ENCODE peak calls at places on chromosomes 16 and 17, in ten cellular contexts. R is BE2C; B is stimulated activated naive CD4-positive, alpha-beta T cell; Z is esophagus muscularis mucosa; L is Panc1; U is heart right ventricle; T is neural progenitor cell; K is fibroblast of lung; N is HFFc6; E is Right ventricle myocardium superior. H is an unnamed sample.

GRCh38 chr16:9003322-9003721 is 39.6 kb upstream of the USP7 start:
- DNase-seq in R (no peak), B (no peak), Z (no peak), L (no peak), U (no peak), T (no peak), K (no peak), N (no peak), E (no peak), H (no peak)

GRCh38 chr17:32111141-32111771 is 31.0 kb upstream of the RHOT1 start:
- DNase-seq in R (peak; percentile 60), B (peak; percentile 52), Z (no peak), L (no peak), U (peak; percentile 43), T (peak; percentile 60), K (peak; percentile 70), N (peak; percentile 47), E (peak; percentile 60), H (no peak)

GRCh38 chr16:4097826-4098240 is 18.4 kb downstream of the ADCY9 start:
- DNase-seq in R (no peak), B (no peak), Z (no peak), L (peak; percentile 35), U (no peak), T (no peak), K (peak; percentile 64), N (no peak), E (no peak), H (no peak)

GRCh38 chr17:10370209-10370608 is 2.6 kb downstream of the MYH13 start:
- DNase-seq in R (no peak), B (no peak), Z (no peak), L (no peak), U (no peak), T (no peak), K (no peak), N (no peak), E (no peak), H (no peak)

GRCh38 chr16:81446318-81447275 is 2.0 kb downstream of the CMIP start:
- DNase-seq in R (no peak), B (peak; percentile 55), Z (no peak), L (no peak), U (no peak), T (no peak), K (no peak), N (peak; percentile 41), E (no peak), H (no peak)

GRCh38 chr17:13346996-13347762 is 254.6 kb downstream of the HS3ST3A1 start:
- DNase-seq in R (no peak), B (no peak), Z (no peak), L (no peak), U (no peak), T (no peak), K (peak; percentile 92), N (peak; percentile 99), E (no peak), H (peak; percentile 83)

GRCh38 chr16:69381231-69381630 is 4.6 kb downstream of the TERF2 start:
- DNase-seq in R (no peak), B (no peak), Z (no peak), L (no peak), U (no peak), T (no peak), K (no peak), N (no peak), E (no peak), H (no peak)

GRCh38 chr17:45149669-45150603 is 1.7 kb downstream of the HEXIM1 start:
- DNase-seq in R (peak; percentile 58), B (peak; percentile 46), Z (no peak), L (no peak), U (peak; percentile 73), T (peak; percentile 66), K (peak; percentile 63), N (no peak), E (peak; percentile 83), H (no peak)

GRCh38 chr16:10622036-10622921 is 41.9 kb upstream of the EMP2 start:
- DNase-seq in R (no peak), B (no peak), Z (no peak), L (no peak), U (peak; percentile 26), T (peak; percentile 22), K (no peak), N (no peak), E (peak; percentile 50), H (no peak)

GRCh38 chr16:71360378-71360777 is 1.9 kb downstream of the CALB2 start:
- DNase-seq in R (no peak), B (no peak), Z (no peak), L (no peak), U (no peak), T (no peak), K (peak; percentile 82), N (peak; percentile 92), E (no peak), H (peak; percentile 47)

GRCh38 chr17:81511800-81512559 is 619 bp downstream of the ACTG1 start:
- DNase-seq in R (peak; percentile 27), B (peak; percentile 47), Z (no peak), L (no peak), U (no peak), T (no peak), K (no peak), N (peak; percentile 43), E (no peak), H (no peak)

GRCh38 chr16:4465977-4466779 is 8.2 kb downstream of the NMRAL1 start:
- DNase-seq in R (no peak), B (no peak), Z (no peak), L (no peak), U (peak; percentile 79), T (no peak), K (no peak), N (no peak), E (peak; percentile 83), H (no peak)

GRCh38 chr17:49926886-49927285 is 42.1 kb upstream of the DLX4 start:
- DNase-seq in R (no peak), B (no peak), Z (no peak), L (no peak), U (peak; percentile 75), T (no peak), K (peak; percentile 5), N (no peak), E (peak; percentile 83), H (no peak)

GRCh38 chr16:67546761-67547422 is 15.4 kb upstream of the CTCF start:
- DNase-seq in R (peak; percentile 88), B (peak; percentile 73), Z (peak; percentile 93), L (no peak), U (peak; percentile 81), T (peak; percentile 86), K (peak; percentile 66), N (peak; percentile 44), E (peak; percentile 85), H (peak; percentile 36)

GRCh38 chr16:51540259-51540658 is 389.2 kb upstream of the SALL1 start:
- DNase-seq in R (no peak), B (no peak), Z (peak; percentile 53), L (no peak), U (no peak), T (no peak), K (peak; percentile 44), N (peak; percentile 48), E (no peak), H (peak; percentile 44)

GRCh38 chr16:20001856-20002707 is 71.6 kb downstream of the GPR139 start:
- DNase-seq in R (peak; percentile 74), B (no peak), Z (no peak), L (no peak), U (no peak), T (no peak), K (no peak), N (no peak), E (no peak), H (no peak)

GRCh38 chr17:8472663-8473062 is 37.0 kb downstream of the NDEL1 start:
- DNase-seq in R (no peak), B (no peak), Z (peak; percentile 34), L (no peak), U (no peak), T (no peak), K (no peak), N (no peak), E (no peak), H (no peak)

GRCh38 chr17:57853695-57854094 is 3.9 kb upstream of the MRPS23 start:
- DNase-seq in R (no peak), B (no peak), Z (no peak), L (no peak), U (peak; percentile 57), T (no peak), K (no peak), N (no peak), E (peak; percentile 76), H (no peak)

GRCh38 chr16:31110106-31111034 is 2.2 kb downstream of the BCKDK start:
- DNase-seq in R (no peak), B (no peak), Z (no peak), L (no peak), U (no peak), T (no peak), K (no peak), N (no peak), E (no peak), H (no peak)

GRCh38 chr16:27102701-27103575 is 36.2 kb downstream of the C16orf82 start:
- DNase-seq in R (no peak), B (no peak), Z (no peak), L (no peak), U (no peak), T (no peak), K (no peak), N (no peak), E (no peak), H (no peak)

GRCh38 chr17:46935658-46936266 is 12.8 kb downstream of the GOSR2 start:
- DNase-seq in R (no peak), B (no peak), Z (no peak), L (no peak), U (no peak), T (no peak), K (no peak), N (no peak), E (no peak), H (no peak)

GRCh38 chr16:67431077-67431804 is at the start of gene HSD11B2:
- DNase-seq in R (peak; percentile 79), B (no peak), Z (no peak), L (no peak), U (peak; percentile 52), T (peak; percentile 91), K (peak; percentile 36), N (peak; percentile 41), E (peak; percentile 72), H (peak; percentile 10)

GRCh38 chr17:39082482-39082881 is 69.0 kb downstream of the PLXDC1 start:
- DNase-seq in R (no peak), B (no peak), Z (no peak), L (no peak), U (no peak), T (no peak), K (peak; percentile 59), N (no peak), E (no peak), H (no peak)

GRCh38 chr17:40418428-40418706 is 671 bp upstream of the TOP2A start:
- DNase-seq in R (no peak), B (no peak), Z (no peak), L (no peak), U (no peak), T (no peak), K (no peak), N (no peak), E (peak; percentile 51), H (no peak)

GRCh38 chr17:14356043-14356637 is 55.3 kb downstream of the HS3ST3B1 start:
- DNase-seq in R (no peak), B (no peak), Z (no peak), L (no peak), U (no peak), T (no peak), K (no peak), N (no peak), E (no peak), H (no peak)

GRCh38 chr16:88008835-88009234 is 57.6 kb downstream of the BANP start:
- DNase-seq in R (no peak), B (no peak), Z (no peak), L (no peak), U (no peak), T (no peak), K (no peak), N (no peak), E (no peak), H (no peak)

GRCh38 chr17:61574542-61575351 is 16.3 kb downstream of the NACA2 start:
- DNase-seq in R (peak; percentile 61), B (no peak), Z (no peak), L (no peak), U (no peak), T (peak; percentile 66), K (peak; percentile 76), N (peak; percentile 65), E (no peak), H (no peak)

GRCh38 chr17:27565874-27566672 is 64.9 kb upstream of the LGALS9 start:
- DNase-seq in R (no peak), B (no peak), Z (no peak), L (no peak), U (no peak), T (no peak), K (no peak), N (no peak), E (no peak), H (no peak)